ENCODE peak calls at places on chromosomes 6 and 20, in ten cellular contexts. Z is T47D; K is activated CD8-positive, alpha-beta memory T cell treated with anti-CD3 and anti-CD28 coated beads for 48 hours; V is bronchial epithelial cell; E is posterior cingulate gyrus; T is nucleus accumbens; Q is MV-4-11; W is Peyer's patch; G is heart right ventricle; N is activated gamma-delta T cell treated with anti-CD3 and anti-CD28 coated beads, Interleukin-2, amount 50 U/mL, for 16 hours. D is an unnamed sample.

GRCh38 chr20:24970743-24971142 is 21.7 kb downstream of the CST7 start:
- DNase-seq in Z (no peak), K (no peak), V (no peak), E (no peak), T (no peak), Q (no peak), W (no peak), G (no peak), N (no peak), D (no peak)

GRCh38 chr6:15906393-15906976 is 222.4 kb upstream of the MYLIP start:
- DNase-seq in Z (no peak), K (no peak), V (no peak), E (no peak), T (no peak), Q (peak), W (no peak), G (no peak), N (no peak), D (no peak)

GRCh38 chr6:145445674-145446073 is 289.6 kb downstream of the EPM2A start:
- DNase-seq in Z (no peak), K (no peak), V (no peak), E (no peak), T (no peak), Q (no peak), W (no peak), G (no peak), N (no peak), D (no peak)

GRCh38 chr6:140537211-140537610 is 1162.8 kb upstream of the CITED2 start:
- DNase-seq in Z (no peak), K (no peak), V (no peak), E (no peak), T (no peak), Q (no peak), W (no peak), G (no peak), N (no peak), D (peak)

GRCh38 chr6:154569136-154569862 is 58.8 kb upstream of the CNKSR3 start:
- DNase-seq in Z (no peak), K (no peak), V (no peak), E (no peak), T (no peak), Q (no peak), W (no peak), G (no peak), N (no peak), D (no peak)

GRCh38 chr6:112665815-112666214 is 318.7 kb downstream of the RFPL4B start:
- DNase-seq in Z (no peak), K (no peak), V (peak), E (no peak), T (no peak), Q (no peak), W (no peak), G (no peak), N (no peak), D (no peak)

GRCh38 chr20:32215729-32216128 is 8.0 kb downstream of the POFUT1 start:
- DNase-seq in Z (no peak), K (no peak), V (no peak), E (no peak), T (no peak), Q (no peak), W (no peak), G (no peak), N (no peak), D (no peak)

GRCh38 chr6:35388023-35388422 is 45.7 kb downstream of the PPARD start:
- DNase-seq in Z (no peak), K (no peak), V (no peak), E (no peak), T (no peak), Q (peak), W (no peak), G (no peak), N (no peak), D (no peak)

GRCh38 chr6:155530219-155530834 is 74.7 kb upstream of the NOX3 start:
- DNase-seq in Z (peak), K (no peak), V (peak), E (no peak), T (no peak), Q (peak), W (no peak), G (no peak), N (no peak), D (peak)

GRCh38 chr6:149032599-149033405 is 284.7 kb upstream of the TAB2 start:
- DNase-seq in Z (no peak), K (peak), V (peak), E (no peak), T (no peak), Q (peak), W (no peak), G (no peak), N (peak), D (peak)

GRCh38 chr6:148427333-148427732 is 84.7 kb downstream of the SASH1 start:
- DNase-seq in Z (no peak), K (no peak), V (no peak), E (no peak), T (no peak), Q (no peak), W (no peak), G (no peak), N (no peak), D (no peak)

GRCh38 chr20:6686171-6686570 is 81.3 kb upstream of the BMP2 start:
- DNase-seq in Z (no peak), K (no peak), V (no peak), E (no peak), T (no peak), Q (peak), W (no peak), G (no peak), N (no peak), D (no peak)

GRCh38 chr6:83590413-83590812 is 78.1 kb downstream of the PRSS35 start:
- DNase-seq in Z (no peak), K (no peak), V (peak), E (no peak), T (no peak), Q (peak), W (no peak), G (no peak), N (no peak), D (peak)

GRCh38 chr20:51104960-51105460 is 82.1 kb upstream of the KCNG1 start:
- DNase-seq in Z (no peak), K (no peak), V (no peak), E (no peak), T (no peak), Q (peak), W (no peak), G (no peak), N (no peak), D (peak)

GRCh38 chr6:141077355-141078333 is 1055.1 kb upstream of the GJE1 start:
- DNase-seq in Z (no peak), K (no peak), V (peak), E (no peak), T (no peak), Q (no peak), W (no peak), G (no peak), N (no peak), D (peak)

GRCh38 chr20:919491-919916 is 3.4 kb upstream of the ANGPT4 start:
- DNase-seq in Z (no peak), K (no peak), V (no peak), E (no peak), T (no peak), Q (no peak), W (no peak), G (no peak), N (no peak), D (no peak)

GRCh38 chr20:36158160-36158741 is 3.7 kb downstream of the EPB41L1 start:
- DNase-seq in Z (no peak), K (no peak), V (no peak), E (no peak), T (no peak), Q (no peak), W (no peak), G (no peak), N (no peak), D (no peak)

GRCh38 chr20:62671765-62672164 is 29.5 kb downstream of the SLCO4A1 start:
- DNase-seq in Z (no peak), K (no peak), V (no peak), E (no peak), T (no peak), Q (peak), W (no peak), G (no peak), N (no peak), D (no peak)

GRCh38 chr20:48339147-48339985 is 488.4 kb downstream of the PREX1 start:
- DNase-seq in Z (no peak), K (no peak), V (no peak), E (no peak), T (no peak), Q (peak), W (no peak), G (no peak), N (no peak), D (peak)

GRCh38 chr20:57849126-57849867 is 139.5 kb upstream of the PMEPA1 start:
- DNase-seq in Z (no peak), K (no peak), V (peak), E (no peak), T (no peak), Q (no peak), W (no peak), G (no peak), N (no peak), D (no peak)

GRCh38 chr6:157741889-157742615 is 81.0 kb upstream of the SNX9 start:
- DNase-seq in Z (no peak), K (no peak), V (no peak), E (no peak), T (no peak), Q (no peak), W (no peak), G (peak), N (no peak), D (no peak)

GRCh38 chr20:56628015-56628872 is 862 bp upstream of the TFAP2C start:
- DNase-seq in Z (peak), K (no peak), V (no peak), E (no peak), T (no peak), Q (peak), W (no peak), G (no peak), N (no peak), D (peak)

GRCh38 chr6:132490024-132490423 is 22.9 kb downstream of the STX7 start:
- DNase-seq in Z (no peak), K (no peak), V (no peak), E (no peak), T (no peak), Q (no peak), W (no peak), G (peak), N (no peak), D (no peak)

GRCh38 chr6:170128346-170128745 is 162.5 kb downstream of the DLL1 start:
- DNase-seq in Z (no peak), K (no peak), V (no peak), E (no peak), T (no peak), Q (no peak), W (peak), G (no peak), N (no peak), D (no peak)

GRCh38 chr6:93858213-93858612 is 438.9 kb upstream of the EPHA7 start:
- DNase-seq in Z (no peak), K (no peak), V (no peak), E (no peak), T (no peak), Q (no peak), W (no peak), G (no peak), N (no peak), D (no peak)

GRCh38 chr6:65126667-65127066 is 580.4 kb downstream of the EYS start:
- DNase-seq in Z (no peak), K (no peak), V (no peak), E (no peak), T (no peak), Q (no peak), W (no peak), G (no peak), N (no peak), D (no peak)